ENCODE peak calls at places on chromosome 18, in six cellular contexts. J is WTC11, P is H1, M is tibial nerve, F is lower lobe of right lung, N is mesothelial cell of epicardium. A is an unnamed sample.

GRCh38 chr18:79484661-79485621 is 89.2 kb downstream of the NFATC1 start:
- DNase-seq in J (no peak), P (no peak), M (no peak), F (peak), N (no peak), A (no peak)

GRCh38 chr18:7172611-7173010 is 55.0 kb upstream of the LAMA1 start:
- DNase-seq in J (no peak), P (no peak), M (no peak), F (no peak), N (no peak), A (no peak)

GRCh38 chr18:75205760-75206109 is 3.2 kb downstream of the PTGR3 start:
- DNase-seq in J (no peak), P (no peak), M (no peak), F (no peak), N (no peak), A (no peak)

GRCh38 chr18:63789327-63789726 is 14.1 kb downstream of the SERPINB7 start:
- DNase-seq in J (no peak), P (no peak), M (no peak), F (no peak), N (no peak), A (no peak)

GRCh38 chr18:6055711-6056110 is 160.4 kb upstream of the TMEM200C start:
- DNase-seq in J (no peak), P (no peak), M (no peak), F (no peak), N (no peak), A (no peak)

GRCh38 chr18:51614033-51614432 is 416.6 kb upstream of the MEX3C start:
- DNase-seq in J (no peak), P (no peak), M (no peak), F (no peak), N (no peak), A (no peak)

GRCh38 chr18:33673689-33674088 is 95.7 kb downstream of the ASXL3 start:
- DNase-seq in J (no peak), P (no peak), M (no peak), F (no peak), N (no peak), A (no peak)

GRCh38 chr18:73987247-73987980 is 160.2 kb downstream of the FBXO15 start:
- DNase-seq in J (no peak), P (no peak), M (no peak), F (no peak), N (no peak), A (no peak)

GRCh38 chr18:26181343-26181826 is 44.9 kb upstream of the TAF4B start:
- DNase-seq in J (no peak), P (no peak), M (no peak), F (no peak), N (no peak), A (no peak)

GRCh38 chr18:37845498-37845897 is 279.9 kb upstream of the CELF4 start:
- DNase-seq in J (no peak), P (no peak), M (no peak), F (no peak), N (no peak), A (no peak)

GRCh38 chr18:9069482-9070059 is 32.9 kb upstream of the NDUFV2 start:
- DNase-seq in J (no peak), P (no peak), M (no peak), F (no peak), N (no peak), A (no peak)

GRCh38 chr18:68428026-68428425 is 286.9 kb downstream of the TMX3 start:
- DNase-seq in J (no peak), P (no peak), M (no peak), F (no peak), N (no peak), A (no peak)

GRCh38 chr18:74899554-74899953 is 301.9 kb downstream of the ZNF407 start:
- DNase-seq in J (no peak), P (no peak), M (peak), F (peak), N (no peak), A (no peak)

GRCh38 chr18:60182223-60182622 is 190.4 kb downstream of the MC4R start:
- DNase-seq in J (no peak), P (no peak), M (no peak), F (no peak), N (no peak), A (no peak)

GRCh38 chr18:10145523-10145922 is 231.7 kb downstream of the VAPA start:
- DNase-seq in J (no peak), P (no peak), M (no peak), F (no peak), N (no peak), A (no peak)

GRCh38 chr18:11398625-11399024 is 210.8 kb upstream of the SLC35G4 start:
- DNase-seq in J (no peak), P (no peak), M (no peak), F (no peak), N (no peak), A (no peak)

GRCh38 chr18:60413944-60414547 is 41.5 kb upstream of the MC4R start:
- DNase-seq in J (peak), P (peak), M (no peak), F (no peak), N (no peak), A (no peak)

GRCh38 chr18:43887491-43887890 is 610.2 kb upstream of the SYT4 start:
- DNase-seq in J (peak), P (no peak), M (no peak), F (no peak), N (no peak), A (no peak)

GRCh38 chr18:28588884-28589549 is 412.1 kb upstream of the CDH2 start:
- DNase-seq in J (no peak), P (no peak), M (no peak), F (no peak), N (no peak), A (no peak)

GRCh38 chr18:59907660-59908059 is 7.9 kb downstream of the PMAIP1 start:
- DNase-seq in J (no peak), P (no peak), M (no peak), F (no peak), N (no peak), A (no peak)

GRCh38 chr18:58144671-58145285 is 100.8 kb downstream of the NEDD4L start:
- DNase-seq in J (no peak), P (no peak), M (no peak), F (no peak), N (no peak), A (no peak)

GRCh38 chr18:3411854-3412268 is 38.1 kb upstream of the TGIF1 start:
- DNase-seq in J (peak), P (no peak), M (no peak), F (peak), N (no peak), A (no peak)

GRCh38 chr18:44988821-44989587 is 308.3 kb downstream of the SETBP1 start:
- DNase-seq in J (no peak), P (no peak), M (no peak), F (no peak), N (no peak), A (no peak)

GRCh38 chr18:68725341-68725740 is 10.4 kb upstream of the TMX3 start:
- DNase-seq in J (no peak), P (no peak), M (no peak), F (no peak), N (no peak), A (no peak)

GRCh38 chr18:23284629-23285028 is 149.3 kb downstream of the CABLES1 start:
- DNase-seq in J (no peak), P (no peak), M (no peak), F (no peak), N (no peak), A (no peak)

GRCh38 chr18:74397572-74397971 is 59.5 kb downstream of the DIPK1C start:
- DNase-seq in J (peak), P (no peak), M (no peak), F (no peak), N (no peak), A (no peak)

GRCh38 chr18:25097119-25098114 is 254.5 kb downstream of the ZNF521 start:
- DNase-seq in J (no peak), P (no peak), M (no peak), F (no peak), N (no peak), A (no peak)

GRCh38 chr18:45521777-45522176 is 93.5 kb upstream of the SLC14A2 start:
- DNase-seq in J (no peak), P (no peak), M (no peak), F (no peak), N (no peak), A (no peak)

GRCh38 chr18:36977121-36977520 is 148.2 kb downstream of the KIAA1328 start:
- DNase-seq in J (no peak), P (no peak), M (no peak), F (no peak), N (no peak), A (no peak)

GRCh38 chr18:37400832-37401231 is 164.8 kb downstream of the CELF4 start:
- DNase-seq in J (no peak), P (no peak), M (no peak), F (no peak), N (no peak), A (no peak)

GRCh38 chr18:61891874-61892273 is 933 bp downstream of the RNF152 start:
- DNase-seq in J (no peak), P (no peak), M (no peak), F (no peak), N (no peak), A (no peak)

GRCh38 chr18:44686156-44686555 is 5.5 kb downstream of the SETBP1 start:
- DNase-seq in J (no peak), P (no peak), M (no peak), F (no peak), N (no peak), A (no peak)

GRCh38 chr18:29012874-29013273 is 835.9 kb upstream of the CDH2 start:
- DNase-seq in J (no peak), P (no peak), M (no peak), F (no peak), N (no peak), A (no peak)

GRCh38 chr18:54263904-54264336 is 5.4 kb upstream of the POLI start:
- DNase-seq in J (no peak), P (no peak), M (no peak), F (no peak), N (no peak), A (no peak)

GRCh38 chr18:22547807-22548561 is 130.3 kb upstream of the CTAGE1 start:
- DNase-seq in J (no peak), P (no peak), M (no peak), F (no peak), N (no peak), A (no peak)

GRCh38 chr18:45783097-45784075 is 42.1 kb upstream of the SIGLEC15 start:
- DNase-seq in J (no peak), P (no peak), M (no peak), F (no peak), N (no peak), A (no peak)

DNA sequence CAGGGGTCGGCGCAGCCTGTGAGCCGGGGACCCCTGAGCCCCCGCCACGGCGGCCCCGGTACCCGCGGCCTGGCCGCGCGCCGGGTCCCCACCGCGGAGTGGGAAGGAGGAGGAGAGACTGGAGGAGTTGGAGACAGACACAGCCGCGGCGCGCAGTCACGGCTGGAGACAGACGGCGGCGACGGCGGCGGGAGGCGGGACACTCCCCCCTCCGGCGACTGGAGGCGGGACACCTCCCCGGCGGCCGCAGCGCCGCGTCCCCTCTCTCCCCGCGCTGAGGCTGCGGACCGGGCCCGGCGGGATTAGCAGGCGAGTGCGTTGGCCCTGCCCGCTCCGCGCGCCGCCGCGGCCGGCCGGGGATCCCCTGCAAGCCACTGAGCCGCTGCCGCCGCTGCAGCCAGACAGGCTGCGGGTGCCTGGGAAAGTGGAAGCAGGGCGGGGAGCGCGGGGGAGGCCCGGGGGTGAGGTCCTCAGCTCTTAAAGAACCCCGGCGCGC is 1.0 kb upstream of the LDLRAD4 start:
- DNase-seq in J (peak), P (peak), M (no peak), F (peak), N (peak), A (no peak)
- TF ChIP-seq CTCF in J (no peak), P (no peak), M (no peak), F (no peak), N (no peak), A (no peak)

DNA sequence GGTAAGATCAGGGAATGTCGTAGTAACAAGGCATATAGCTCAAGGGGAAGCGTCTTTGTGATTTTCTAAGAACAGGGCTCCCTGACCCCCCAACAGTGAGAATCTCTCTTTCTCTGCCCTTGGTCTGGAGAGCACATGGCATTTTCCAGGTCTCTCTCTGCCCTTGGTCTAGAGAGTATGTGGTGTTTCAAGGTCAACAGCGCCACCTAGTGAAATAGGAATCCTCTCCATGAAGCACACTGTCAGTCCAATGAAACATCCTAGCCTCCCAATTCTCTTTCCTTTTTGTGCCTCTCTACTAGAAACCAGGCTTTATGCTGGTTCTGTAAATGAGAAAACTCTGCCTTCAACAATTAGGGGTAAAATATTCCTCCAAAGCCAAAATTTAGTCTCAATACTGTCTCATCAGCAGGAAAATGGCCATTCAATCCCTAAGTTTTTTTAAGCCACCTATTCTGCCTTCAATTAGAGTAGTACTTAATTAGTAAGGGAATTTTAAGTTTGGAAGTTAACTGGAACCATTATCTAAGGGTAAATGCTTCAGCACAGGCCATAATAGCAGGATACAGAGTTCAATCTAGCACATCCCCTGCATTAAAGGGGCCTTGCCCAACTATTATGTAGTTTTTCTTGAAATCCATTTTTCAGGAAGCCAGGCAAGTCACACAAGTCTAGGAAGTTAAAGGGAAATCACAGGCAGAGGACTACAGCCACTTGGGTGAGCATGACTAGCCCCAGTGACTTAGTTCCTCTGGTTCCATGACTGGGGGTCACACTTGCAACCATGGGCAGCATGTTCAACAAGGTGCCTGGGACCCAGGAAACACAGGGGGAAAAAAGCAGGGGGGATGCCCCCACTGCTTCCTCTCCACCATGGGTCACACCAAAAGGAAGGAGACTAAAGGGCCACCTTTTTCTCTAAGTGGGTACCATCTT is 12.4 kb downstream of the DYM start:
- DNase-seq in J (peak), P (no peak), M (no peak), F (no peak), N (no peak), A (no peak)
- TF ChIP-seq CTCF in J (peak), P (peak), M (no peak), F (peak), N (peak), A (peak)

DNA sequence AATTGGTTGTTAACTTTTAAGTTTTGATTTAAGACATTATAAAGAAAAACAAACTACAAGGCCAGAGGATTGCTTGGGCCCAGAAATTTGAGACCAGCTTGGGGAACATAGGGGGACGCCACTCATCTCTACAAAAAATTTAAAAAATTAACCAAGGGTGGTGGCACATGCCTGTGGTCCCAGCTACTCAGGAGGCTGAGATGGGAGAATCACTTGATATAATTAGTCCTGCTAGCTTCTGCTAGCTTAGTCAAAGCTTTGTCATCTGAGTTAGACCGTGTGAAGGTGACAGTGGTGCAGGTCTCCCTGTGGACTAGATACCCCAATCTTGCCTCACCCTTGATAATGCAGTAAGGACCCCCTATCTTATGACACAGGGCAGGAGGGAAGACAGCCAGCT is 6.0 kb upstream of the ZNF396 start:
- DNase-seq in J (no peak), P (no peak), M (no peak), F (no peak), N (no peak), A (no peak)
- TF ChIP-seq CTCF in J (no peak), P (no peak), M (no peak), F (no peak), N (no peak), A (no peak)

DNA sequence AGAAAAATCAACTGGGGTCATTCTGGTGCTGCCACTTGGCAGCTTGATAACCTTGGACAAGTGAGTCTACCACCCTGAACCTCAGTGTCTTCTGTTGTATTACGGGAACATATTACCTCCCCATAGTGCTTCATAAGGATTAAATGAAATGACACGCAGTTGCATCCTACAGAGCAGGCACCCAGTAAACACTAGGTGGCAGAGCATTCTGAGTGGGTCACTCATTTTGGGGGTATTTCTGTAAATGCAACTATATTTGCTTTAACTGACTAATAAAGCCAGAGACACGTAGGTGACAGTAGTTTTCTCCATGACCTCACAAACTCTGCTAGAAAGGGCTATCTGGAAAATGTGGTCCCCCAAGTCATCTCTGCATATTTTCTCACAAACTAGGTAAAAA is 4.7 kb downstream of the CD226 start:
- DNase-seq in J (no peak), P (no peak), M (no peak), F (no peak), N (no peak), A (no peak)
- TF ChIP-seq CTCF in J (no peak), P (no peak), M (no peak), F (no peak), N (no peak), A (peak)

DNA sequence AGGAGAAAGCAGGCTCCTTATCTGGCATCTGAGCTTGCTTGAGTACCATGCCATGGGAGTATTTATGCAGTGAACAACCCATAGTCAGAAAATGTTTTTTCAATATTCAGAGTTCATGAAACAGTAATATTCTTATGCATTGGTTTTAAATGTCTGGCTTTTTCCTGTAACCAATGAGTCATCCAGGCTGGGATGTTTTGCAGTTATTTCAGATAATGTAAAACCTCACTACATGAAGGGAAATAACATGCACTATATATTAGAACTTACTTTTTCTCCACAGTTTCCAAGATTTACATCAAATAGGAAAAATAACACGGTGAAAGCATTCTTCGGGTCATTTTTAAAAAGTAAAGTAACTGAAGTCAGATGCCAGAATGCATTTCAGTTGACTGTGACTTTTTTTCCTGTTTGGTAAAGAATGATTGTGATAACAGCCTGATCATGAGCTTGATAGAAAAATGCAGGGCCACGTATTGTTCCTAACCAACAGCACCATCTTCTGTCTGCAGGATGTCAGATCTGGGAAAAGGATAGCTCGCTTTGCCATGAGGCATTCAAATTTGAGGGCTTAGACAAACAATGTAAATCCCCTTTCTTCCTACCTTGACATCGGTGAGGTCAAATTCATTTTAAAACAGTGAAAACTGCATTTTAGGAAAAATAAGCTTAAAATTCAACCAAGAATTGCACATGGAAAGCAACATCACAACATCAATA is 152.8 kb downstream of the DSC3 start:
- DNase-seq in J (peak), P (no peak), M (no peak), F (no peak), N (no peak), A (no peak)
- TF ChIP-seq CTCF in J (no peak), P (peak), M (no peak), F (peak), N (no peak), A (no peak)